ENCODE peak calls at places on chromosomes 2 and 18, in five cellular contexts. One of them, this sample, is unnamed.

GRCh38 chr18:8177330-8178016 is 431.8 kb upstream of the RAB12 start:
- DNase-seq in kidney epithelial cell: no peak
- DNase-seq in BE2C: peak
- DNase-seq in GM23338: peak
- DNase-seq in A549: peak
- DNase-seq in this sample: no peak

GRCh38 chr2:42851186-42851585 is 58.8 kb upstream of the HAAO start:
- DNase-seq in kidney epithelial cell: no peak
- DNase-seq in BE2C: no peak
- DNase-seq in GM23338: no peak
- DNase-seq in A549: no peak
- DNase-seq in this sample: no peak

GRCh38 chr18:79503891-79504475 is 108.3 kb downstream of the NFATC1 start:
- DNase-seq in kidney epithelial cell: no peak
- DNase-seq in BE2C: no peak
- DNase-seq in GM23338: no peak
- DNase-seq in A549: no peak
- DNase-seq in this sample: no peak

GRCh38 chr2:64562148-64562784 is 38.1 kb downstream of the AFTPH start:
- DNase-seq in kidney epithelial cell: no peak
- DNase-seq in BE2C: no peak
- DNase-seq in GM23338: peak
- DNase-seq in A549: peak
- DNase-seq in this sample: no peak

GRCh38 chr2:197560146-197560665 is 44.3 kb downstream of the MOB4 start:
- DNase-seq in kidney epithelial cell: no peak
- DNase-seq in BE2C: no peak
- DNase-seq in GM23338: no peak
- DNase-seq in A549: no peak
- DNase-seq in this sample: no peak

GRCh38 chr2:119512946-119513345 is 11.3 kb downstream of the SCTR start:
- DNase-seq in kidney epithelial cell: no peak
- DNase-seq in BE2C: no peak
- DNase-seq in GM23338: no peak
- DNase-seq in A549: no peak
- DNase-seq in this sample: no peak

GRCh38 chr2:182553483-182553882 is 126.6 kb upstream of the PDE1A start:
- DNase-seq in kidney epithelial cell: no peak
- DNase-seq in BE2C: no peak
- DNase-seq in GM23338: no peak
- DNase-seq in A549: no peak
- DNase-seq in this sample: no peak

GRCh38 chr2:120654383-120655134 is 81.1 kb upstream of the GLI2 start:
- DNase-seq in kidney epithelial cell: no peak
- DNase-seq in BE2C: no peak
- DNase-seq in GM23338: peak
- DNase-seq in A549: no peak
- DNase-seq in this sample: peak

GRCh38 chr2:230758566-230759480 is 46.2 kb downstream of the CAB39 start:
- DNase-seq in kidney epithelial cell: no peak
- DNase-seq in BE2C: no peak
- DNase-seq in GM23338: no peak
- DNase-seq in A549: no peak
- DNase-seq in this sample: no peak

GRCh38 chr2:172080641-172081230 is 4.6 kb upstream of the DLX1 start:
- DNase-seq in kidney epithelial cell: no peak
- DNase-seq in BE2C: no peak
- DNase-seq in GM23338: no peak
- DNase-seq in A549: no peak
- DNase-seq in this sample: peak

GRCh38 chr2:60806595-60806987 is 50.5 kb downstream of the PAPOLG start:
- DNase-seq in kidney epithelial cell: no peak
- DNase-seq in BE2C: no peak
- DNase-seq in GM23338: no peak
- DNase-seq in A549: no peak
- DNase-seq in this sample: no peak

GRCh38 chr2:217398860-217399259 is 539.0 kb upstream of the TNP1 start:
- DNase-seq in kidney epithelial cell: no peak
- DNase-seq in BE2C: no peak
- DNase-seq in GM23338: no peak
- DNase-seq in A549: no peak
- DNase-seq in this sample: no peak

GRCh38 chr2:230968921-230969672 is 26.8 kb upstream of the SPATA3 start:
- DNase-seq in kidney epithelial cell: no peak
- DNase-seq in BE2C: no peak
- DNase-seq in GM23338: no peak
- DNase-seq in A549: no peak
- DNase-seq in this sample: no peak

GRCh38 chr2:10525573-10526265 is 77.6 kb upstream of the ODC1 start:
- DNase-seq in kidney epithelial cell: no peak
- DNase-seq in BE2C: no peak
- DNase-seq in GM23338: no peak
- DNase-seq in A549: no peak
- DNase-seq in this sample: peak

GRCh38 chr18:9673296-9674251 is 34.5 kb upstream of the RAB31 start:
- DNase-seq in kidney epithelial cell: peak
- DNase-seq in BE2C: no peak
- DNase-seq in GM23338: peak
- DNase-seq in A549: peak
- DNase-seq in this sample: peak

GRCh38 chr2:66547113-66547512 is 112.2 kb downstream of the MEIS1 start:
- DNase-seq in kidney epithelial cell: no peak
- DNase-seq in BE2C: no peak
- DNase-seq in GM23338: no peak
- DNase-seq in A549: no peak
- DNase-seq in this sample: no peak

GRCh38 chr2:79935771-79936657 is 368.5 kb downstream of the LRRTM1 start:
- DNase-seq in kidney epithelial cell: no peak
- DNase-seq in BE2C: peak
- DNase-seq in GM23338: peak
- DNase-seq in A549: peak
- DNase-seq in this sample: peak

GRCh38 chr2:227407601-227408089 is 19.9 kb upstream of the SCYGR1 start:
- DNase-seq in kidney epithelial cell: no peak
- DNase-seq in BE2C: no peak
- DNase-seq in GM23338: no peak
- DNase-seq in A549: peak
- DNase-seq in this sample: no peak

GRCh38 chr2:79910643-79911042 is 393.9 kb downstream of the LRRTM1 start:
- DNase-seq in kidney epithelial cell: no peak
- DNase-seq in BE2C: no peak
- DNase-seq in GM23338: peak
- DNase-seq in A549: no peak
- DNase-seq in this sample: peak

GRCh38 chr2:2889141-2889540 is 488.5 kb downstream of the EIPR1 start:
- DNase-seq in kidney epithelial cell: no peak
- DNase-seq in BE2C: no peak
- DNase-seq in GM23338: no peak
- DNase-seq in A549: no peak
- DNase-seq in this sample: no peak

GRCh38 chr18:9082763-9083510 is 19.6 kb upstream of the NDUFV2 start:
- DNase-seq in kidney epithelial cell: no peak
- DNase-seq in BE2C: no peak
- DNase-seq in GM23338: no peak
- DNase-seq in A549: no peak
- DNase-seq in this sample: no peak

GRCh38 chr2:126862730-126863129 is 36.0 kb upstream of the TEX51 start:
- DNase-seq in kidney epithelial cell: no peak
- DNase-seq in BE2C: no peak
- DNase-seq in GM23338: no peak
- DNase-seq in A549: no peak
- DNase-seq in this sample: no peak

DNA sequence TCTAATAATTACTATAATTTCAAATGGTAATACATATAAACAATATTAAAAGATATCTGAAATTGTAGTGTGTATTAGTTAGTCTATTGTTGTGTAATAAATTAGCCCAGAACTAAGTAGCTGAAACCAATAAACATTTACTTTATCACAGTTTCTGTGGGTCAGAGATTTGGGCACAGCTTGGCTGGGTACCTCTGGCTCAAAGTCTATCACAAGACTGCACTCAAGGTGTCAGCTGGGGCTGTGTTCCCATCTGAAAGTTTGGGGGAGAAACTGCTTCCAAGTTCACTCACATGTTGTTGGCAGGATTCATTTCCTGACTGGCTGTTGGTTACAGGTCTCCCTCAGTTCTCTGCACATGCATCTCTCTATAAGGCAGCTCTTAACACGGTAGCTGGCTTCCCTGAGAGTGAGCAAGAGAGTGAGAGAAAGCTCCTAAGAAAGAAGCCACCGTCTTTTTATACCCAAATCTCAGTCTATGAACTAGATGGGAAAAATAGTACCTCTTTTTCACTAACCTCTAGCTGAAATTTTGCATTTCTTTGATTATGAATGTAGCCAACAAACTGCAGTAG is 25.6 kb upstream of the WIPF1 start:
- DNase-seq in kidney epithelial cell: no peak
- DNase-seq in BE2C: no peak
- DNase-seq in GM23338: no peak
- DNase-seq in A549: no peak
- DNase-seq in this sample: no peak
- H3K4me3 ChIP-seq in kidney epithelial cell: no peak
- H3K4me3 ChIP-seq in BE2C: no peak
- H3K4me3 ChIP-seq in GM23338: no peak
- H3K4me3 ChIP-seq in A549: no peak
- H3K4me3 ChIP-seq in this sample: no peak

DNA sequence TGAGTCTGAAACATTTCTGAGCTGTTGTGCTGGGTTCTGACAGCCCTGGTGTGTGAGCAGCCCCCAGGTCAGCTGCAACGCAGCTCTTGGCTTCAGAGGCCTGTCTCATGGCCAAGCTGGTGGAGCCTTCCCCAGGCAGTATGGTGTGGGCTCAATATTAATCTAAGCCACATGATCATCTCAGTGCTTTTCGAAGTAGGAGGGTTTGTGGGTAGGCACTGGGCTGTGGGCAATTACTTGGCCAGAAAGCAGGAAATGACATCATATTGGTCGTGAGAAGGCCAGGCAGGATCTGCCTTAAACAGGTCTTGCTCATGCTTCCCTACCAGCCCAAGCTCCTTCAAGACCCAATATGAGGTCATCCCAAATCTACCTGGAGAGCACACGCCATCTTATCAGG is 26.9 kb downstream of the LOXHD1 start:
- DNase-seq in kidney epithelial cell: no peak
- DNase-seq in BE2C: no peak
- DNase-seq in GM23338: no peak
- DNase-seq in A549: no peak
- DNase-seq in this sample: no peak
- H3K4me3 ChIP-seq in kidney epithelial cell: no peak
- H3K4me3 ChIP-seq in BE2C: no peak
- H3K4me3 ChIP-seq in GM23338: no peak
- H3K4me3 ChIP-seq in A549: no peak
- H3K4me3 ChIP-seq in this sample: no peak

GRCh38 chr2:214066847-214067246 is 344.0 kb upstream of the VWC2L start:
- DNase-seq in kidney epithelial cell: no peak
- DNase-seq in BE2C: no peak
- DNase-seq in GM23338: peak
- DNase-seq in A549: no peak
- DNase-seq in this sample: peak
- H3K4me3 ChIP-seq in kidney epithelial cell: no peak
- H3K4me3 ChIP-seq in BE2C: no peak
- H3K4me3 ChIP-seq in GM23338: no peak
- H3K4me3 ChIP-seq in A549: no peak
- H3K4me3 ChIP-seq in this sample: no peak

GRCh38 chr2:203711399-203711798 is 5.0 kb downstream of the CD28 start:
- DNase-seq in kidney epithelial cell: no peak
- DNase-seq in BE2C: no peak
- DNase-seq in GM23338: no peak
- DNase-seq in A549: no peak
- DNase-seq in this sample: no peak

GRCh38 chr2:203714112-203714511 is 7.7 kb downstream of the CD28 start:
- DNase-seq in kidney epithelial cell: no peak
- DNase-seq in BE2C: no peak
- DNase-seq in GM23338: no peak
- DNase-seq in A549: no peak
- DNase-seq in this sample: no peak

GRCh38 chr2:203710211-203710610 is 3.8 kb downstream of the CD28 start:
- DNase-seq in kidney epithelial cell: no peak
- DNase-seq in BE2C: no peak
- DNase-seq in GM23338: no peak
- DNase-seq in A549: no peak
- DNase-seq in this sample: no peak

GRCh38 chr2:203715744-203716143 is 9.3 kb downstream of the CD28 start:
- DNase-seq in kidney epithelial cell: no peak
- DNase-seq in BE2C: no peak
- DNase-seq in GM23338: no peak
- DNase-seq in A549: no peak
- DNase-seq in this sample: no peak

GRCh38 chr2:203713381-203713780 is 6.9 kb downstream of the CD28 start:
- DNase-seq in kidney epithelial cell: no peak
- DNase-seq in BE2C: no peak
- DNase-seq in GM23338: no peak
- DNase-seq in A549: no peak
- DNase-seq in this sample: no peak
- H3K4me3 ChIP-seq in kidney epithelial cell: no peak
- H3K4me3 ChIP-seq in BE2C: no peak
- H3K4me3 ChIP-seq in GM23338: no peak
- H3K4me3 ChIP-seq in A549: no peak
- H3K4me3 ChIP-seq in this sample: no peak

DNA sequence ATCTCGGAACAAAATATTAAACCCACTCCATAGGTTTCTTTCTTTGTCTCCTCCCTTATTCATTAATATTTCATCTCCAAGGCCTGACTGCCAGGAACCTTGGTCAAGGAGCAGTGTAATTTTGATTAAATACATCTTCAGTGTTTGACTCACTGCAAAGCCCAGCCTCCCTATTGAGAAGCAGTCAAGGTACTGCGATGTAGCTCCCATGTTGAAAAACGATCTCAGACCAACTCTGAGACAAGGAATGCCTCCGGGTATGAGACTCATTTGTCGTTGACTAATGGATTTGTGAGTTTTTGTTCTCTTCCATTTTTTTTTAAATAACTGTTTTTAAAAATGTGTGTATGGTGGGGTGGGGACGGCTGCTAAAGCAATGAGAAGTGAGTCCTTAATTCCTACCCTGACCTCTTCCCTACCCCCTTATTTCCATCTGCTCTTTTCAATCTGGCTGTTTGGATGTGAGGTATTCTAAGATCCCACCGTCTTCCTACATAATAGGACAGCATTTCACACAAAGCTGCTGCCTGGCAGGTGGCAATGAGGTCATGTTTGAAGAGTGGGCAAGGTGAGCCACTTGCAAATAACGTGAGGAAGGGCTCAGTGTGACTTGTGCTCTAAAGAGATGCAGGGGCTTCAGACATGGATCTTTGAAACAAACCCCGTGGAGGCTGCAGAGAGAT is 361.7 kb downstream of the SOX11 start:
- DNase-seq in kidney epithelial cell: no peak
- DNase-seq in BE2C: no peak
- DNase-seq in GM23338: peak
- DNase-seq in A549: no peak
- DNase-seq in this sample: peak
- H3K4me3 ChIP-seq in kidney epithelial cell: no peak
- H3K4me3 ChIP-seq in BE2C: no peak
- H3K4me3 ChIP-seq in GM23338: no peak
- H3K4me3 ChIP-seq in A549: no peak
- H3K4me3 ChIP-seq in this sample: no peak